ENCODE peak calls at places on chromosome 16, in seven cellular contexts. One of them, this sample, is unnamed.

GRCh38 chr16:85902366-85903155 is 3.6 kb downstream of the IRF8 start:
- DNase-seq in CD8-positive, alpha-beta memory T cell: peak; percentile 70
- DNase-seq in activated naive CD4-positive, alpha-beta T cell treated with Interleukin-2 at 50 U/mL for 16 hours: peak; percentile 52
- DNase-seq in NCI-H187: no peak
- DNase-seq in HFF-Myc: no peak
- DNase-seq in H9: no peak
- DNase-seq in fibroblast of the aortic adventitia: no peak
- DNase-seq in this sample: no peak

GRCh38 chr16:154223-155030 is 2.0 kb downstream of the HBZ start:
- DNase-seq in HFF-Myc: no peak
- DNase-seq in H9: peak; percentile 67
- DNase-seq in activated naive CD4-positive, alpha-beta T cell treated with Interleukin-2 at 50 U/mL for 16 hours: peak; percentile 14
- DNase-seq in NCI-H187: no peak
- DNase-seq in CD8-positive, alpha-beta memory T cell: peak; percentile 50
- DNase-seq in fibroblast of the aortic adventitia: no peak
- DNase-seq in this sample: no peak

GRCh38 chr16:12625068-12625467 is 178.6 kb downstream of the CPPED1 start:
- DNase-seq in fibroblast of the aortic adventitia: no peak
- DNase-seq in CD8-positive, alpha-beta memory T cell: no peak
- DNase-seq in NCI-H187: no peak
- DNase-seq in H9: peak; percentile 42
- DNase-seq in activated naive CD4-positive, alpha-beta T cell treated with Interleukin-2 at 50 U/mL for 16 hours: peak; percentile 16
- DNase-seq in HFF-Myc: no peak
- DNase-seq in this sample: no peak

GRCh38 chr16:22789281-22789945 is 24.5 kb upstream of the HS3ST2 start:
- DNase-seq in H9: no peak
- DNase-seq in HFF-Myc: no peak
- DNase-seq in fibroblast of the aortic adventitia: no peak
- DNase-seq in CD8-positive, alpha-beta memory T cell: no peak
- DNase-seq in activated naive CD4-positive, alpha-beta T cell treated with Interleukin-2 at 50 U/mL for 16 hours: no peak
- DNase-seq in NCI-H187: no peak
- DNase-seq in this sample: no peak

GRCh38 chr16:8931864-8932263 is 31.8 kb downstream of the USP7 start:
- DNase-seq in H9: peak; percentile 56
- DNase-seq in CD8-positive, alpha-beta memory T cell: peak; percentile 67
- DNase-seq in NCI-H187: no peak
- DNase-seq in HFF-Myc: peak; percentile 17
- DNase-seq in fibroblast of the aortic adventitia: peak; percentile 74
- DNase-seq in activated naive CD4-positive, alpha-beta T cell treated with Interleukin-2 at 50 U/mL for 16 hours: peak; percentile 51
- DNase-seq in this sample: peak; percentile 22

GRCh38 chr16:88638323-88639230 is at the start of gene IL17C:
- DNase-seq in NCI-H187: peak; percentile 48
- DNase-seq in CD8-positive, alpha-beta memory T cell: no peak
- DNase-seq in H9: peak; percentile 80
- DNase-seq in HFF-Myc: no peak
- DNase-seq in fibroblast of the aortic adventitia: no peak
- DNase-seq in activated naive CD4-positive, alpha-beta T cell treated with Interleukin-2 at 50 U/mL for 16 hours: no peak
- DNase-seq in this sample: no peak

GRCh38 chr16:70714526-70715112 is 28.8 kb upstream of the MTSS2 start:
- DNase-seq in HFF-Myc: no peak
- DNase-seq in CD8-positive, alpha-beta memory T cell: no peak
- DNase-seq in H9: no peak
- DNase-seq in NCI-H187: no peak
- DNase-seq in activated naive CD4-positive, alpha-beta T cell treated with Interleukin-2 at 50 U/mL for 16 hours: no peak
- DNase-seq in fibroblast of the aortic adventitia: no peak
- DNase-seq in this sample: no peak

GRCh38 chr16:70304892-70305448 is 6.0 kb downstream of the DDX19B start:
- DNase-seq in NCI-H187: no peak
- DNase-seq in CD8-positive, alpha-beta memory T cell: no peak
- DNase-seq in activated naive CD4-positive, alpha-beta T cell treated with Interleukin-2 at 50 U/mL for 16 hours: no peak
- DNase-seq in HFF-Myc: no peak
- DNase-seq in H9: no peak
- DNase-seq in fibroblast of the aortic adventitia: no peak
- DNase-seq in this sample: no peak

GRCh38 chr16:82192665-82193064 is 22.6 kb upstream of the MPHOSPH6 start:
- DNase-seq in fibroblast of the aortic adventitia: peak; percentile 64
- DNase-seq in HFF-Myc: peak; percentile 14
- DNase-seq in activated naive CD4-positive, alpha-beta T cell treated with Interleukin-2 at 50 U/mL for 16 hours: peak; percentile 6
- DNase-seq in H9: no peak
- DNase-seq in CD8-positive, alpha-beta memory T cell: no peak
- DNase-seq in NCI-H187: no peak
- DNase-seq in this sample: no peak

GRCh38 chr16:10736926-10737625 is 6.6 kb upstream of the NUBP1 start:
- DNase-seq in HFF-Myc: no peak
- DNase-seq in CD8-positive, alpha-beta memory T cell: peak; percentile 80
- DNase-seq in fibroblast of the aortic adventitia: peak; percentile 82
- DNase-seq in activated naive CD4-positive, alpha-beta T cell treated with Interleukin-2 at 50 U/mL for 16 hours: peak; percentile 65
- DNase-seq in H9: peak; percentile 60
- DNase-seq in NCI-H187: peak; percentile 1
- DNase-seq in this sample: peak; percentile 54

GRCh38 chr16:3317315-3317999 is 12.2 kb downstream of the ZNF75A start:
- DNase-seq in activated naive CD4-positive, alpha-beta T cell treated with Interleukin-2 at 50 U/mL for 16 hours: no peak
- DNase-seq in HFF-Myc: no peak
- DNase-seq in CD8-positive, alpha-beta memory T cell: no peak
- DNase-seq in fibroblast of the aortic adventitia: peak; percentile 27
- DNase-seq in H9: no peak
- DNase-seq in NCI-H187: no peak
- DNase-seq in this sample: no peak

GRCh38 chr16:30953111-30953510 is 4.2 kb downstream of the ORAI3 start:
- DNase-seq in H9: no peak
- DNase-seq in NCI-H187: no peak
- DNase-seq in activated naive CD4-positive, alpha-beta T cell treated with Interleukin-2 at 50 U/mL for 16 hours: no peak
- DNase-seq in fibroblast of the aortic adventitia: no peak
- DNase-seq in HFF-Myc: no peak
- DNase-seq in CD8-positive, alpha-beta memory T cell: no peak
- DNase-seq in this sample: no peak

GRCh38 chr16:34803683-34804416 is 1344.4 kb downstream of the TP53TG3F start:
- DNase-seq in HFF-Myc: no peak
- DNase-seq in CD8-positive, alpha-beta memory T cell: peak; percentile 48
- DNase-seq in H9: no peak
- DNase-seq in fibroblast of the aortic adventitia: no peak
- DNase-seq in NCI-H187: no peak
- DNase-seq in activated naive CD4-positive, alpha-beta T cell treated with Interleukin-2 at 50 U/mL for 16 hours: no peak
- DNase-seq in this sample: no peak

GRCh38 chr16:24540575-24541240 is 1.3 kb downstream of the RBBP6 start:
- DNase-seq in fibroblast of the aortic adventitia: peak; percentile 16
- DNase-seq in activated naive CD4-positive, alpha-beta T cell treated with Interleukin-2 at 50 U/mL for 16 hours: peak; percentile 10
- DNase-seq in NCI-H187: peak; percentile 9
- DNase-seq in HFF-Myc: no peak
- DNase-seq in CD8-positive, alpha-beta memory T cell: no peak
- DNase-seq in H9: no peak
- DNase-seq in this sample: no peak

GRCh38 chr16:24925163-24925562 is 79.4 kb downstream of the SLC5A11 start:
- DNase-seq in H9: no peak
- DNase-seq in fibroblast of the aortic adventitia: no peak
- DNase-seq in activated naive CD4-positive, alpha-beta T cell treated with Interleukin-2 at 50 U/mL for 16 hours: no peak
- DNase-seq in CD8-positive, alpha-beta memory T cell: no peak
- DNase-seq in HFF-Myc: no peak
- DNase-seq in NCI-H187: no peak
- DNase-seq in this sample: no peak

GRCh38 chr16:79286646-79287423 is 313.7 kb downstream of the MAF start:
- DNase-seq in HFF-Myc: no peak
- DNase-seq in fibroblast of the aortic adventitia: no peak
- DNase-seq in CD8-positive, alpha-beta memory T cell: peak; percentile 58
- DNase-seq in NCI-H187: peak; percentile 16
- DNase-seq in H9: peak; percentile 43
- DNase-seq in activated naive CD4-positive, alpha-beta T cell treated with Interleukin-2 at 50 U/mL for 16 hours: peak; percentile 44
- DNase-seq in this sample: no peak

GRCh38 chr16:29779474-29779873 is 1.4 kb downstream of the ZG16 start:
- DNase-seq in H9: peak; percentile 41
- DNase-seq in activated naive CD4-positive, alpha-beta T cell treated with Interleukin-2 at 50 U/mL for 16 hours: no peak
- DNase-seq in HFF-Myc: no peak
- DNase-seq in CD8-positive, alpha-beta memory T cell: no peak
- DNase-seq in fibroblast of the aortic adventitia: peak; percentile 27
- DNase-seq in NCI-H187: no peak
- DNase-seq in this sample: no peak

GRCh38 chr16:49643429-49644142 is 212.3 kb downstream of the ZNF423 start:
- DNase-seq in CD8-positive, alpha-beta memory T cell: no peak
- DNase-seq in activated naive CD4-positive, alpha-beta T cell treated with Interleukin-2 at 50 U/mL for 16 hours: no peak
- DNase-seq in H9: no peak
- DNase-seq in fibroblast of the aortic adventitia: peak; percentile 84
- DNase-seq in HFF-Myc: no peak
- DNase-seq in NCI-H187: no peak
- DNase-seq in this sample: no peak

GRCh38 chr16:80684906-80685305 is 119.5 kb downstream of the CDYL2 start:
- DNase-seq in HFF-Myc: no peak
- DNase-seq in NCI-H187: no peak
- DNase-seq in H9: no peak
- DNase-seq in activated naive CD4-positive, alpha-beta T cell treated with Interleukin-2 at 50 U/mL for 16 hours: no peak
- DNase-seq in fibroblast of the aortic adventitia: no peak
- DNase-seq in CD8-positive, alpha-beta memory T cell: no peak
- DNase-seq in this sample: no peak

GRCh38 chr16:89476811-89477261 is 13.5 kb downstream of the ANKRD11 start:
- DNase-seq in H9: no peak
- DNase-seq in NCI-H187: no peak
- DNase-seq in CD8-positive, alpha-beta memory T cell: no peak
- DNase-seq in HFF-Myc: no peak
- DNase-seq in activated naive CD4-positive, alpha-beta T cell treated with Interleukin-2 at 50 U/mL for 16 hours: no peak
- DNase-seq in fibroblast of the aortic adventitia: no peak
- DNase-seq in this sample: no peak

GRCh38 chr16:55392701-55393100 is 68.7 kb downstream of the IRX6 start:
- DNase-seq in H9: no peak
- DNase-seq in fibroblast of the aortic adventitia: no peak
- DNase-seq in activated naive CD4-positive, alpha-beta T cell treated with Interleukin-2 at 50 U/mL for 16 hours: no peak
- DNase-seq in HFF-Myc: no peak
- DNase-seq in NCI-H187: no peak
- DNase-seq in CD8-positive, alpha-beta memory T cell: no peak
- DNase-seq in this sample: no peak

GRCh38 chr16:2029350-2029749 is 2.6 kb downstream of the NHERF2 start:
- DNase-seq in CD8-positive, alpha-beta memory T cell: no peak
- DNase-seq in fibroblast of the aortic adventitia: no peak
- DNase-seq in activated naive CD4-positive, alpha-beta T cell treated with Interleukin-2 at 50 U/mL for 16 hours: no peak
- DNase-seq in H9: no peak
- DNase-seq in HFF-Myc: no peak
- DNase-seq in NCI-H187: no peak
- DNase-seq in this sample: no peak

GRCh38 chr16:85812031-85812807 is 12.7 kb downstream of the COX4I1 start:
- DNase-seq in NCI-H187: no peak
- DNase-seq in CD8-positive, alpha-beta memory T cell: no peak
- DNase-seq in HFF-Myc: no peak
- DNase-seq in activated naive CD4-positive, alpha-beta T cell treated with Interleukin-2 at 50 U/mL for 16 hours: no peak
- DNase-seq in fibroblast of the aortic adventitia: no peak
- DNase-seq in H9: no peak
- DNase-seq in this sample: no peak

GRCh38 chr16:22023505-22023904 is 15.6 kb downstream of the MOSMO start:
- DNase-seq in HFF-Myc: no peak
- DNase-seq in activated naive CD4-positive, alpha-beta T cell treated with Interleukin-2 at 50 U/mL for 16 hours: no peak
- DNase-seq in NCI-H187: no peak
- DNase-seq in CD8-positive, alpha-beta memory T cell: no peak
- DNase-seq in fibroblast of the aortic adventitia: no peak
- DNase-seq in H9: no peak
- DNase-seq in this sample: no peak

GRCh38 chr16:27437946-27438345 is 36.0 kb downstream of the IL21R start:
- DNase-seq in fibroblast of the aortic adventitia: no peak
- DNase-seq in activated naive CD4-positive, alpha-beta T cell treated with Interleukin-2 at 50 U/mL for 16 hours: no peak
- DNase-seq in H9: no peak
- DNase-seq in HFF-Myc: no peak
- DNase-seq in NCI-H187: no peak
- DNase-seq in CD8-positive, alpha-beta memory T cell: no peak
- DNase-seq in this sample: no peak

GRCh38 chr16:63655846-63656245 is 1466.0 kb downstream of the CDH11 start:
- DNase-seq in NCI-H187: no peak
- DNase-seq in CD8-positive, alpha-beta memory T cell: no peak
- DNase-seq in HFF-Myc: no peak
- DNase-seq in H9: no peak
- DNase-seq in fibroblast of the aortic adventitia: no peak
- DNase-seq in activated naive CD4-positive, alpha-beta T cell treated with Interleukin-2 at 50 U/mL for 16 hours: no peak
- DNase-seq in this sample: no peak

GRCh38 chr16:24074574-24074973 is 181.6 kb upstream of the CACNG3 start:
- DNase-seq in activated naive CD4-positive, alpha-beta T cell treated with Interleukin-2 at 50 U/mL for 16 hours: no peak
- DNase-seq in CD8-positive, alpha-beta memory T cell: no peak
- DNase-seq in fibroblast of the aortic adventitia: no peak
- DNase-seq in H9: peak; percentile 3
- DNase-seq in HFF-Myc: no peak
- DNase-seq in NCI-H187: no peak
- DNase-seq in this sample: no peak

GRCh38 chr16:12764813-12765212 is 38.9 kb downstream of the CPPED1 start:
- DNase-seq in HFF-Myc: no peak
- DNase-seq in H9: no peak
- DNase-seq in activated naive CD4-positive, alpha-beta T cell treated with Interleukin-2 at 50 U/mL for 16 hours: no peak
- DNase-seq in fibroblast of the aortic adventitia: no peak
- DNase-seq in NCI-H187: no peak
- DNase-seq in CD8-positive, alpha-beta memory T cell: no peak
- DNase-seq in this sample: no peak

GRCh38 chr16:56983211-56983751 is 6.1 kb upstream of the NLRC5 start:
- DNase-seq in HFF-Myc: no peak
- DNase-seq in fibroblast of the aortic adventitia: no peak
- DNase-seq in CD8-positive, alpha-beta memory T cell: peak; percentile 31
- DNase-seq in H9: no peak
- DNase-seq in NCI-H187: no peak
- DNase-seq in activated naive CD4-positive, alpha-beta T cell treated with Interleukin-2 at 50 U/mL for 16 hours: no peak
- DNase-seq in this sample: no peak

GRCh38 chr16:89922477-89922883 is 662 bp upstream of the TUBB3 start:
- DNase-seq in HFF-Myc: peak; percentile 83
- DNase-seq in H9: peak; percentile 83
- DNase-seq in CD8-positive, alpha-beta memory T cell: no peak
- DNase-seq in activated naive CD4-positive, alpha-beta T cell treated with Interleukin-2 at 50 U/mL for 16 hours: peak; percentile 39
- DNase-seq in fibroblast of the aortic adventitia: peak; percentile 89
- DNase-seq in NCI-H187: no peak
- DNase-seq in this sample: peak; percentile 42